ENCODE peak calls at places on chromosomes 6 and 20, in five cellular contexts. I is fibroblast of lung, Y is hepatocyte, H is neural progenitor cell, J is endothelial cell of umbilical vein. P is an unnamed sample.

GRCh38 chr6:33082702-33083101 is 6.9 kb downstream of the HLA-DPB1 start:
- DNase-seq in I (peak), Y (peak), H (peak), J (no peak), P (no peak)

GRCh38 chr6:19802656-19803055 is 34.5 kb upstream of the ID4 start:
- DNase-seq in I (no peak), Y (no peak), H (no peak), J (no peak), P (no peak)

GRCh38 chr20:17782768-17783167 is 83.0 kb downstream of the BANF2 start:
- DNase-seq in I (no peak), Y (no peak), H (no peak), J (no peak), P (no peak)

GRCh38 chr6:85506441-85507093 is 56.7 kb downstream of the NT5E start:
- DNase-seq in I (no peak), Y (no peak), H (no peak), J (no peak), P (no peak)

GRCh38 chr6:112802154-112802553 is 455.0 kb downstream of the RFPL4B start:
- DNase-seq in I (peak), Y (peak), H (no peak), J (peak), P (no peak)

GRCh38 chr6:27297857-27298730 is 14.0 kb downstream of the POM121L2 start:
- DNase-seq in I (peak), Y (peak), H (peak), J (peak), P (peak)

GRCh38 chr6:34237722-34238506 is 1.2 kb downstream of the HMGA1 start:
- DNase-seq in I (no peak), Y (peak), H (peak), J (no peak), P (no peak)

GRCh38 chr6:30821862-30822784 is 62.2 kb upstream of the DDR1 start:
- DNase-seq in I (peak), Y (peak), H (peak), J (peak), P (peak)

GRCh38 chr6:107740496-107741190 is 83.5 kb downstream of the SCML4 start:
- DNase-seq in I (no peak), Y (no peak), H (no peak), J (no peak), P (no peak)

DNA sequence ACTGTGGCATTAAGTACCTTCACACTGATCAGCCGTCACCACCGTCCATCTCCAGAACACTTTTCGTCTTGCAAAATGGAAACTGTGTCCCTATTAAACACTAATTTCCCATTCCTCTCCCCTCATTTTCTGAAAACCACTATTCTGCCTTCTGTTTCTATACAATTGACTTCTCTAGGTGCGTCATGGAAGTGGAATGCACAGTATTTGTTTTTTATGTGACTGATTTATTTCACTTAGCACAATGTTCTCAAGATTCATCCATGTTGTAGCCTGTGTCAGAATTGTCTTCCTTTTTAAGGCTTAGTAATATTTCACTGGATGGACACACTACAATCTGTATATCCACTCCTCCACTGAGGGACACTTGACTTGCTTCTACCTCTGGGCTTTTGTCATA is 53.8 kb upstream of the PDE10A start:
- DNase-seq in I (no peak), Y (no peak), H (no peak), J (no peak), P (peak)
- TF ChIP-seq EZH2 in I (no peak), Y (no peak), H (no peak), J (no peak), P (no peak)

DNA sequence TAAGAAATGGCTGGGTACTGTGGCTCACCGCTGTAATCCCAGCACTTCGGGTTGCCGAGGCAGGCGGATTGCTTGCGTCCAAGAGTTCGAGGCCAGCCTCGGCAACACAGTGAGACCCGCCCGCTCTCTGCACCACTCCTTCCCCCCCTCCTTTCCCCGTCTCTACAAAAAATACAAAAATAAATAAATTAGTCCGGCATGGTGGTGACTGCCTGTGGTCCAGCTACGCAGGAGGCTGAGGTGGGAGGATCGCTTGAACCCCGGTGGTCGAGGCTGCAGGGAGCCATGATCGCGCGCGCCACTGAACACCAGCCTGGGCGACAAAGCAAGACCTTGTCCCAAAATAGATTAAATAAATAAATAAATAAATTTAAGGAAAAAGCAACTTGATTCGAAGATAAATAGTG is 448 bp upstream of the RNF114 start:
- DNase-seq in I (no peak), Y (no peak), H (no peak), J (no peak), P (no peak)
- H3K27ac ChIP-seq in I (peak), Y (peak), H (no peak), J (no peak), P (no peak)

GRCh38 chr20:12049125-12049524 is 131.4 kb downstream of the BTBD3 start:
- DNase-seq in I (peak), Y (no peak), H (no peak), J (peak), P (no peak)
- TF ChIP-seq EZH2 in I (no peak), Y (no peak), H (no peak), J (no peak), P (no peak)

DNA sequence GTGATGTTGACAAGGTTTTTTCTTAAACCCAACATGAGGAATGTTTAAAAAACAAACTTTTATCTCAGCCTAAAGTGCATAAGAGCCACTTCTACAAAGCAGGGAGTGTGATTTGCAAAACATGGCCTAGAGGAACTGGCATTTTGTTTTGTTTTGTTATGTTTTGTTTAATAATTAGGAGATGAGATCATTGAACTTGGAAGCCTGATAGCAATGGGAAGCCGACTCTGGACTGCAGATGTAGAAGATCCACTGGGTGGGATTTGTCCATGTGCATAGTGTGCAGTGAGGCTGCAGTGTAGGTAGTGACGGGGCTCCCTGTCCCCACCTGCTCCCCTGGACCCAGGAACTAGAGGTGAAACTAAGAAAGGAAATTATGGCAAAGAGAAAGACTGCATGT is 17.7 kb upstream of the MAP3K4 start:
- DNase-seq in I (peak), Y (no peak), H (no peak), J (no peak), P (no peak)
- H3K27ac ChIP-seq in I (peak), Y (peak), H (no peak), J (no peak), P (no peak)

GRCh38 chr6:37699138-37699766 is 1.6 kb upstream of the MDGA1 start:
- DNase-seq in I (no peak), Y (no peak), H (no peak), J (no peak), P (no peak)
- TF ChIP-seq EZH2 in I (no peak), Y (no peak), H (peak), J (no peak), P (no peak)

GRCh38 chr6:164109770-164110140 is 695.2 kb downstream of the QKI start:
- DNase-seq in I (no peak), Y (peak), H (no peak), J (peak), P (no peak)
- H3K27ac ChIP-seq in I (no peak), Y (no peak), H (no peak), J (no peak), P (no peak)

GRCh38 chr6:154829970-154830369 is 96.8 kb downstream of the SCAF8 start:
- DNase-seq in I (no peak), Y (no peak), H (no peak), J (no peak), P (no peak)
- TF ChIP-seq EZH2 in I (no peak), Y (no peak), H (no peak), J (no peak), P (no peak)

P was measured in PC-9.